ENCODE peak calls at places on chromosome 6, in four cellular contexts. J, Z, P and T are unnamed samples.

GRCh38 chr6:13194852-13195251 is 133.5 kb downstream of the TBC1D7 start:
- DNase-seq in J (no peak), Z (peak), P (no peak), T (peak)

GRCh38 chr6:126140015-126140414 is 153.7 kb downstream of the TRMT11 start:
- DNase-seq in J (no peak), Z (no peak), P (no peak), T (no peak)

GRCh38 chr6:20644667-20645370 is 110.6 kb downstream of the CDKAL1 start:
- DNase-seq in J (no peak), Z (no peak), P (no peak), T (no peak)

GRCh38 chr6:3592371-3592941 is 135.6 kb upstream of the SLC22A23 start:
- DNase-seq in J (no peak), Z (no peak), P (no peak), T (peak)

GRCh38 chr6:33578164-33578563 is 1.9 kb downstream of the BAK1 start:
- DNase-seq in J (no peak), Z (no peak), P (no peak), T (no peak)

GRCh38 chr6:2132416-2132815 is 113.0 kb downstream of the GMDS start:
- DNase-seq in J (no peak), Z (no peak), P (no peak), T (no peak)

GRCh38 chr6:30485236-30485635 is 4.1 kb upstream of the HLA-E start:
- DNase-seq in J (no peak), Z (no peak), P (no peak), T (no peak)

GRCh38 chr6:148143771-148144170 is 198.9 kb upstream of the SASH1 start:
- DNase-seq in J (no peak), Z (no peak), P (no peak), T (no peak)

GRCh38 chr6:113644861-113645575 is 212.1 kb upstream of the MARCKS start:
- DNase-seq in J (no peak), Z (no peak), P (no peak), T (peak)

GRCh38 chr6:8435845-8436168 is 462 bp upstream of the SLC35B3 start:
- DNase-seq in J (no peak), Z (no peak), P (peak), T (no peak)

GRCh38 chr6:89895273-89895874 is 1.1 kb downstream of the GJA10 start:
- DNase-seq in J (peak), Z (no peak), P (no peak), T (peak)

GRCh38 chr6:78308025-78308424 is 559.3 kb upstream of the IRAK1BP1 start:
- DNase-seq in J (no peak), Z (no peak), P (no peak), T (no peak)

GRCh38 chr6:24428615-24429014 is 25.9 kb downstream of the MRS2 start:
- DNase-seq in J (no peak), Z (no peak), P (no peak), T (peak)

GRCh38 chr6:21098134-21098533 is 495.4 kb upstream of the SOX4 start:
- DNase-seq in J (no peak), Z (no peak), P (no peak), T (no peak)

GRCh38 chr6:161435426-161436065 is 161.7 kb upstream of the AGPAT4 start:
- DNase-seq in J (peak), Z (no peak), P (no peak), T (no peak)

GRCh38 chr6:138526822-138527235 is 27.5 kb upstream of the NHSL1 start:
- DNase-seq in J (peak), Z (no peak), P (no peak), T (no peak)

GRCh38 chr6:98787401-98787800 is 47.0 kb upstream of the POU3F2 start:
- DNase-seq in J (no peak), Z (no peak), P (no peak), T (no peak)

GRCh38 chr6:143136647-143137046 is 76.0 kb downstream of the AIG1 start:
- DNase-seq in J (no peak), Z (no peak), P (no peak), T (no peak)

GRCh38 chr6:167733740-167734661 is 92.7 kb upstream of the AFDN start:
- DNase-seq in J (no peak), Z (no peak), P (no peak), T (peak)

GRCh38 chr6:151240036-151240685 is 394 bp downstream of the AKAP12 start:
- DNase-seq in J (peak), Z (peak), P (peak), T (peak)

GRCh38 chr6:32088487-32089049 is 20.6 kb downstream of the TNXB start:
- DNase-seq in J (no peak), Z (no peak), P (no peak), T (no peak)

GRCh38 chr6:5529733-5530132 is 268.4 kb downstream of the FARS2 start:
- DNase-seq in J (no peak), Z (no peak), P (no peak), T (no peak)

GRCh38 chr6:128821116-128821515 is 61.8 kb upstream of the LAMA2 start:
- DNase-seq in J (no peak), Z (no peak), P (no peak), T (no peak)